ENCODE peak calls at places on chromosomes 7 and 10, in eight cellular contexts. G, W, D, Y, O, C, V and N are unnamed samples.

GRCh38 chr10:28631896-28632596 is 45.3 kb upstream of the BAMBI start:
- DNase-seq in C (no peak), D (peak; percentile 31), G (no peak), O (no peak), W (peak; percentile 47), Y (no peak), V (no peak), N (no peak)

GRCh38 chr7:132666076-132666775 is 90.0 kb upstream of the PLXNA4 start:
- DNase-seq in V (no peak), C (no peak), G (peak; percentile 24), Y (no peak), D (peak; percentile 5), W (no peak), O (no peak), N (no peak)

GRCh38 chr10:78964952-78965633 is 103.7 kb upstream of the ZMIZ1 start:
- DNase-seq in O (no peak), W (peak; percentile 100), Y (peak; percentile 25), G (no peak), D (peak; percentile 60), C (peak; percentile 63), V (no peak), N (no peak)

GRCh38 chr7:112383671-112384417 is 66.4 kb upstream of the IFRD1 start:
- DNase-seq in G (no peak), V (no peak), W (peak; percentile 45), Y (no peak), D (no peak), O (no peak), C (no peak), N (no peak)

GRCh38 chr7:7156663-7157062 is 25.7 kb upstream of the C1GALT1 start:
- DNase-seq in C (no peak), O (no peak), D (no peak), W (no peak), G (no peak), V (no peak), Y (no peak), N (no peak)

GRCh38 chr10:35643151-35643975 is 1.3 kb upstream of the FZD8 start:
- DNase-seq in O (peak; percentile 56), Y (peak; percentile 81), W (peak; percentile 90), V (no peak), C (peak; percentile 36), D (peak; percentile 66), G (no peak), N (no peak)

GRCh38 chr10:22252801-22253577 is 35.2 kb upstream of the EBLN1 start:
- DNase-seq in O (peak; percentile 58), Y (peak; percentile 46), C (no peak), G (peak; percentile 48), W (no peak), V (peak; percentile 59), D (no peak), N (peak; percentile 38)

GRCh38 chr7:69625798-69626197 is 27.5 kb downstream of the AUTS2 start:
- DNase-seq in Y (no peak), G (no peak), D (no peak), C (no peak), W (no peak), V (no peak), O (no peak), N (no peak)

GRCh38 chr10:60717852-60718251 is 60.4 kb upstream of the CDK1 start:
- DNase-seq in D (no peak), O (no peak), C (no peak), V (no peak), W (peak; percentile 49), G (no peak), Y (no peak), N (no peak)

GRCh38 chr7:127792528-127793342 is 140.7 kb downstream of the SND1 start:
- DNase-seq in W (peak; percentile 48), C (peak; percentile 19), V (no peak), D (no peak), G (peak; percentile 5), O (no peak), Y (no peak), N (peak; percentile 1)

GRCh38 chr10:104321716-104322415 is 16.4 kb downstream of the ITPRIP start:
- DNase-seq in O (no peak), Y (no peak), W (no peak), G (peak; percentile 25), C (no peak), V (no peak), D (no peak), N (no peak)
- H3K4me1 ChIP-seq in O (peaks cover 21% of the 10 kb centered on the region), Y (peaks cover 100% of the 10 kb centered on the region), W (peaks cover 16% of the 10 kb centered on the region), G (peaks cover 76% of the 10 kb centered on the region), C (peaks cover 35% of the 10 kb centered on the region), V (peaks cover 89% of the 10 kb centered on the region), D (peaks cover 42% of the 10 kb centered on the region), N (peaks cover 78% of the 10 kb centered on the region)

GRCh38 chr7:158700008-158700407 is 4.6 kb downstream of the NCAPG2 start:
- DNase-seq in C (no peak), D (no peak), W (no peak), Y (no peak), G (no peak), O (no peak), V (no peak), N (no peak)
- H3K4me1 ChIP-seq in C (peaks cover 18% of the 10 kb centered on the region), D (peaks cover 7% of the 10 kb centered on the region), W (peaks cover 13% of the 10 kb centered on the region), Y (peaks cover 24% of the 10 kb centered on the region), G (peaks cover 19% of the 10 kb centered on the region), O (no peaks in the 10 kb centered on the region), V (peaks cover 8% of the 10 kb centered on the region), N (peaks cover 5% of the 10 kb centered on the region)

GRCh38 chr10:129332476-129332875 is 134.6 kb upstream of the MGMT start:
- DNase-seq in Y (no peak), V (no peak), G (peak; percentile 42), W (peak; percentile 16), O (no peak), D (peak; percentile 1), C (no peak), N (no peak)
- H3K4me1 ChIP-seq in Y (no peaks in the 10 kb centered on the region), V (no peaks in the 10 kb centered on the region), G (peaks cover 3% of the 10 kb centered on the region), W (no peaks in the 10 kb centered on the region), O (no peaks in the 10 kb centered on the region), D (peaks cover 6% of the 10 kb centered on the region), C (no peaks in the 10 kb centered on the region), N (peaks cover 5% of the 10 kb centered on the region)

GRCh38 chr7:94507962-94508361 is 1.6 kb upstream of the CASD1 start:
- DNase-seq in Y (no peak), W (no peak), O (no peak), V (no peak), G (no peak), C (no peak), D (no peak), N (no peak)
- H3K4me1 ChIP-seq in Y (peaks cover 37% of the 10 kb centered on the region), W (peaks cover 29% of the 10 kb centered on the region), O (no peaks in the 10 kb centered on the region), V (peaks cover 25% of the 10 kb centered on the region), G (peaks cover 29% of the 10 kb centered on the region), C (peaks cover 36% of the 10 kb centered on the region), D (peaks cover 3% of the 10 kb centered on the region), N (peaks cover 25% of the 10 kb centered on the region)

GRCh38 chr10:6065406-6065805 is 3.2 kb upstream of the IL2RA start:
- DNase-seq in Y (no peak), G (no peak), W (no peak), C (no peak), D (no peak), V (no peak), O (no peak), N (no peak)
- H3K4me1 ChIP-seq in Y (peaks cover 18% of the 10 kb centered on the region), G (peaks cover 73% of the 10 kb centered on the region), W (no peaks in the 10 kb centered on the region), C (no peaks in the 10 kb centered on the region), D (no peaks in the 10 kb centered on the region), V (peaks cover 62% of the 10 kb centered on the region), O (peaks cover 6% of the 10 kb centered on the region), N (peaks cover 50% of the 10 kb centered on the region)

DNA sequence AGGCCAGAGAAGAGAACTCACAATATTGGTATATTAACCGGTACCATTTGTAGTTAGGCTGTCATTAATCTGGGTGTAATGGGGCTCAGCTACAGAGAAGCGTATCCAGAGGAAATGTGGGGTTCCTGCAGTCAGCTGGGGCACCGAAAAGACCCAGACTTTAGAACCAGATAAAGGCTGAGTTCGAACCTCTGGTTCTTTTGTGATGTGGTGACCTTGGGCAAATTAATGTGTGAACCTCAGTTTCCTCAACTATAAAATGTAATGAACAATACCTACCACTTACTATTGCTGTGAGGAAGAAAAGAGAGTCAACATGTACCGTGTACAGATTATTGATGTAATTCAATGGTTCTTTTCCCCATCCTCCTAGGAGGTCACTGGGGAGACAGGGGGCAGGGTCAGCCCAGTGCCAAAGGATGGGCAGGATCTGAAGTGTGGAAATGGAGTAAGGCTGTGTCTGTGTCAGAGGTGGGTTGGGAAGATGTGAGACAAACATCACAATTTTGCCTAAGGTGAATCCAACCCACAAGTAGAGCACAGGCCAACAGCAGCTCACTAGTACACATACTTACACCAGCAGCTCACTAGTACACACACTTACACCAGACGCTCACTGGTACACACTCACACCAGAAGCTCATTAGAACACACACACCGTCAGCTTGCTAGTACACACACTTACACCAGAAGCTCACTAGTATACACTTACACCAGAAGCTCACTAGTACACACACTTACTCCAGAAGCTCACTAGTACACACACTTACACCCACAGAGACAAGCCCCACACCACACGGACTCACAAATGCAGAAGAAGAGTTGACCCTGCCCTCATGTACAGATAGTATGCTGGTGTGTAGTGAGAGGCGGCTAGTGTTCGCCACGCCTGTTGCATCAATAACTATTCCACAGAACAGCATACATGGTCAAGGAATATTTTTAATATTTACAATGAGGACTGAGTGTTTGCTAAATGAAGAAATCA is 28.0 kb downstream of the PRSS2 start:
- DNase-seq in C (no peak), D (no peak), W (no peak), G (peak; percentile 66), O (no peak), Y (no peak), V (peak; percentile 61), N (no peak)
- H3K4me1 ChIP-seq in C (no peaks in the 10 kb centered on the region), D (no peaks in the 10 kb centered on the region), W (peaks cover 51% of the 10 kb centered on the region), G (peaks cover 72% of the 10 kb centered on the region), O (no peaks in the 10 kb centered on the region), Y (peaks cover 19% of the 10 kb centered on the region), V (peaks cover 68% of the 10 kb centered on the region), N (peaks cover 63% of the 10 kb centered on the region)

DNA sequence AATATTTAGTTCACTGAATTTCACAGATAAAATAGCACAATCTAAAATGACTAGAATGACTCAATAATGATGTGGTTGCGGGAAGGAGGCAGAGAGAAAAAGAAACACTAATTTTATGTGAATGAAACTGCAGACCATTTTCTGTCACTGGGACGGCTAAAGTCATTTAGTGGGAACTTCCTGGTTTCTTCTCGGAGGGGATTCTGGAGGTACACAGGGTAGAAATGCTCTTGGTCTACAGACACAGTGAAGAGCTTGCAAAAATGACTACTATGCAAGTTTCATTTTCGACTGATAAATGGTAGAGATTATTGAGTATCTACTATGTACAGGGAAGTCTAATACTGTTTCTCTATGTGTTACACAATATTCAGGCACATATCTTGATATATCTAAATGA is 63.5 kb upstream of the LRRN3 start:
- DNase-seq in D (no peak), G (no peak), O (no peak), W (no peak), C (no peak), V (no peak), Y (no peak), N (no peak)
- H3K4me1 ChIP-seq in D (peaks cover 2% of the 10 kb centered on the region), G (peaks cover 17% of the 10 kb centered on the region), O (no peaks in the 10 kb centered on the region), W (no peaks in the 10 kb centered on the region), C (peaks cover 9% of the 10 kb centered on the region), V (peaks cover 70% of the 10 kb centered on the region), Y (peaks cover 18% of the 10 kb centered on the region), N (peaks cover 78% of the 10 kb centered on the region)

DNA sequence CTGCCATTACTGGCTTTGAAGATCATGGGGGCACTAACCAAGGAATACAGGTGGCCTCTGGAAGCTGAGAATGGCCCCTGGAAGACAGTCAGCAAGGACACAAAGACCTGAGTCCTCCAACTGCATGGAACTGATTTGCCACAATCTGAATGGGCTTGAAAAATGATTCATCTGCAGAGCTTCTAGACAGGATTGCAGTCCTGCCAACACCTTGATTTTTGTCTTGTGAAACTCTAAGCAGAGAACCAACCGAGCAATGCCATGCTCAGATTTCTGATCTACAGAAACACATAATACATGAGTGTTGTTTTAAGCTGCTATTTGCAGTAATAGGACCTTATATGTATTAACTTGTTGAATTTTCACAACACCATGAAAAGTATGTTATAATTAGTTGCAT is 66.1 kb upstream of the SLC13A1 start:
- DNase-seq in O (no peak), W (no peak), V (no peak), D (no peak), Y (no peak), G (no peak), C (no peak), N (no peak)
- H3K4me1 ChIP-seq in O (no peaks in the 10 kb centered on the region), W (no peaks in the 10 kb centered on the region), V (no peaks in the 10 kb centered on the region), D (no peaks in the 10 kb centered on the region), Y (no peaks in the 10 kb centered on the region), G (no peaks in the 10 kb centered on the region), C (no peaks in the 10 kb centered on the region), N (no peaks in the 10 kb centered on the region)